ENCODE peak calls at places on chromosome X, in six cellular contexts. S is neural progenitor cell, D is NCI-H1694, X is lung microvascular endothelial cell, H is T47D, V is right cardiac atrium. B is an unnamed sample.

GRCh38 chrX:32137525-32137924 is 1065.7 kb upstream of the FTHL17 start:
- DNase-seq in S (peak; percentile 51), D (no peak), X (peak; percentile 0), H (peak; percentile 47), V (no peak), B (no peak)

GRCh38 chrX:77447339-77448149 is at the start of gene FGF16:
- DNase-seq in S (peak; percentile 48), D (no peak), X (no peak), H (no peak), V (no peak), B (no peak)

GRCh38 chrX:129925305-129926092 is 19.5 kb downstream of the UTP14A start:
- DNase-seq in S (peak; percentile 78), D (peak; percentile 56), X (peak; percentile 77), H (peak; percentile 71), V (peak; percentile 70), B (peak; percentile 13)

GRCh38 chrX:42776195-42776594 is 1.8 kb downstream of the PPP1R2C start:
- DNase-seq in S (no peak), D (no peak), X (no peak), H (no peak), V (no peak), B (no peak)

GRCh38 chrX:20382518-20383291 is 116.0 kb upstream of the RPS6KA3 start:
- DNase-seq in S (no peak), D (no peak), X (no peak), H (no peak), V (no peak), B (peak; percentile 19)

GRCh38 chrX:85994228-85994627 is 53.1 kb downstream of the CHM start:
- DNase-seq in S (no peak), D (no peak), X (no peak), H (no peak), V (no peak), B (no peak)

GRCh38 chrX:24025741-24026402 is 1.1 kb downstream of the KLHL15 start:
- DNase-seq in S (no peak), D (no peak), X (peak; percentile 57), H (peak; percentile 52), V (no peak), B (no peak)

GRCh38 chrX:116873678-116874077 is 410.9 kb upstream of the CT83 start:
- DNase-seq in S (no peak), D (no peak), X (no peak), H (no peak), V (no peak), B (no peak)

GRCh38 chrX:24478516-24478915 is 13.4 kb downstream of the PDK3 start:
- DNase-seq in S (no peak), D (no peak), X (no peak), H (no peak), V (no peak), B (no peak)

GRCh38 chrX:154603438-154604430 is 15.3 kb downstream of the CTAG1B start:
- DNase-seq in S (no peak), D (no peak), X (peak; percentile 55), H (no peak), V (no peak), B (peak; percentile 48)

GRCh38 chrX:33725556-33726232 is 406.4 kb downstream of the FAM47A start:
- DNase-seq in S (peak; percentile 72), D (no peak), X (peak; percentile 0), H (peak; percentile 75), V (peak; percentile 8), B (no peak)

GRCh38 chrX:30301977-30302376 is 7.2 kb downstream of the NR0B1 start:
- DNase-seq in S (peak; percentile 40), D (no peak), X (no peak), H (peak; percentile 50), V (no peak), B (no peak)

GRCh38 chrX:1323315-1323714 is 13.3 kb upstream of the IL3RA start:
- DNase-seq in S (peak; percentile 70), D (no peak), X (peak; percentile 64), H (peak; percentile 79), V (peak; percentile 41), B (peak; percentile 35)

GRCh38 chrX:26262121-26262523 is 46.2 kb downstream of the MAGEB5 start:
- DNase-seq in S (no peak), D (no peak), X (peak; percentile 96), H (no peak), V (no peak), B (no peak)

GRCh38 chrX:140712413-140713173 is 3.0 kb downstream of the LINC00632 start:
- DNase-seq in S (peak; percentile 76), D (no peak), X (peak; percentile 4), H (peak; percentile 27), V (peak; percentile 73), B (no peak)

GRCh38 chrX:19245711-19246269 is 97.9 kb upstream of the PDHA1 start:
- DNase-seq in S (no peak), D (no peak), X (no peak), H (no peak), V (no peak), B (no peak)

GRCh38 chrX:16770970-16771482 is 15.2 kb upstream of the TXLNG start:
- DNase-seq in S (no peak), D (no peak), X (no peak), H (no peak), V (no peak), B (no peak)

GRCh38 chrX:13432776-13433605 is 113.1 kb upstream of the ATXN3L start:
- DNase-seq in S (no peak), D (no peak), X (peak; percentile 75), H (no peak), V (no peak), B (peak; percentile 18)

GRCh38 chrX:1341531-1342179 is 5.1 kb downstream of the IL3RA start:
- DNase-seq in S (no peak), D (no peak), X (no peak), H (no peak), V (no peak), B (no peak)

GRCh38 chrX:133380882-133381619 is 34.2 kb downstream of the GPC4 start:
- DNase-seq in S (no peak), D (no peak), X (no peak), H (no peak), V (no peak), B (no peak)

GRCh38 chrX:134636859-134637258 is 21.4 kb downstream of the PLAC1 start:
- DNase-seq in S (no peak), D (peak; percentile 83), X (no peak), H (no peak), V (no peak), B (no peak)

GRCh38 chrX:131728295-131729145 is 184.6 kb downstream of the OR13H1 start:
- DNase-seq in S (no peak), D (no peak), X (peak; percentile 65), H (no peak), V (peak; percentile 68), B (no peak)

GRCh38 chrX:38774249-38774648 is 27.0 kb upstream of the MID1IP1 start:
- DNase-seq in S (no peak), D (no peak), X (no peak), H (no peak), V (no peak), B (no peak)

GRCh38 chrX:139559383-139560042 is 29.0 kb downstream of the F9 start:
- DNase-seq in S (peak; percentile 75), D (peak; percentile 27), X (peak; percentile 58), H (peak; percentile 66), V (no peak), B (peak; percentile 24)

GRCh38 chrX:106935175-106935574 is 15.0 kb downstream of the CLDN2 start:
- DNase-seq in S (no peak), D (no peak), X (peak; percentile 33), H (no peak), V (peak; percentile 15), B (peak; percentile 96)

GRCh38 chrX:28223991-28224390 is 242.7 kb upstream of the DCAF8L1 start:
- DNase-seq in S (peak; percentile 33), D (no peak), X (no peak), H (no peak), V (no peak), B (no peak)

B was measured in RCC 7860.